ENCODE peak calls at places on chromosomes 13 and 19, in six cellular contexts. K, N, H, S, M and E are unnamed samples.
A peak's percentile ranks its signal among the peaks of the same experiment; 100 is the strongest.

GRCh38 chr19:8481616-8482015 is 20.8 kb downstream of the PRAM1 start:
- DNase-seq in K (no peak), N (no peak), H (no peak), S (no peak), M (no peak), E (no peak)

GRCh38 chr13:39913928-39914327 is 258.5 kb downstream of the COG6 start:
- DNase-seq in K (no peak), N (no peak), H (no peak), S (no peak), M (no peak), E (no peak)

GRCh38 chr19:6828698-6829633 is 56.5 kb downstream of the VAV1 start:
- DNase-seq in K (peak; percentile 8), N (peak; percentile 98), H (no peak), S (peak; percentile 87), M (no peak), E (no peak)

GRCh38 chr13:109655611-109656010 is 130.8 kb downstream of the IRS2 start:
- DNase-seq in K (no peak), N (no peak), H (no peak), S (no peak), M (no peak), E (peak; percentile 56)

GRCh38 chr13:24671367-24672117 is 8.7 kb upstream of the ATP12A start:
- DNase-seq in K (no peak), N (peak; percentile 67), H (no peak), S (peak; percentile 28), M (peak; percentile 54), E (peak; percentile 82)

GRCh38 chr19:18839465-18840287 is 7.9 kb downstream of the UPF1 start:
- DNase-seq in K (no peak), N (no peak), H (no peak), S (no peak), M (peak; percentile 87), E (no peak)

GRCh38 chr19:44640518-44640917 is 3.2 kb upstream of the PVR start:
- DNase-seq in K (no peak), N (no peak), H (no peak), S (no peak), M (no peak), E (no peak)

GRCh38 chr19:6012416-6013170 is 34.7 kb upstream of the RANBP3 start:
- DNase-seq in K (no peak), N (no peak), H (no peak), S (no peak), M (no peak), E (peak; percentile 8)

GRCh38 chr13:99687728-99688397 is 186.6 kb downstream of the TM9SF2 start:
- DNase-seq in K (no peak), N (no peak), H (peak; percentile 85), S (no peak), M (no peak), E (no peak)

GRCh38 chr13:29583073-29583785 is 12.3 kb downstream of the SLC7A1 start:
- DNase-seq in K (no peak), N (no peak), H (no peak), S (peak; percentile 47), M (no peak), E (no peak)

GRCh38 chr19:34990578-34991192 is 9.4 kb upstream of the GRAMD1A start:
- DNase-seq in K (peak; percentile 69), N (no peak), H (no peak), S (no peak), M (no peak), E (no peak)

GRCh38 chr19:42068756-42069571 is 1.0 kb downstream of the GRIK5 start:
- DNase-seq in K (no peak), N (no peak), H (no peak), S (no peak), M (no peak), E (peak; percentile 67)

GRCh38 chr19:3665681-3666544 is 34.4 kb downstream of the PIP5K1C start:
- DNase-seq in K (no peak), N (no peak), H (no peak), S (peak; percentile 73), M (peak; percentile 13), E (peak; percentile 96)

GRCh38 chr19:14632286-14632685 is 42.4 kb downstream of the ADGRE3 start:
- DNase-seq in K (peak; percentile 40), N (peak; percentile 75), H (no peak), S (peak; percentile 68), M (peak; percentile 32), E (peak; percentile 37)

GRCh38 chr13:98900442-98900841 is 77.4 kb downstream of the DOCK9 start:
- DNase-seq in K (no peak), N (no peak), H (no peak), S (no peak), M (no peak), E (no peak)

GRCh38 chr13:27679896-27680295 is 58.2 kb downstream of the POLR1D start:
- DNase-seq in K (no peak), N (no peak), H (no peak), S (peak; percentile 12), M (no peak), E (no peak)

GRCh38 chr13:113109151-113110047 is 3.8 kb downstream of the F7 start:
- DNase-seq in K (no peak), N (no peak), H (no peak), S (no peak), M (no peak), E (no peak)
- TF ChIP-seq YY1 in K (no peak), N (no peak), H (no peak), S (no peak), M (no peak), E (no peak)

GRCh38 chr19:32041681-32042292 is 303.6 kb upstream of the ZNF507 start:
- DNase-seq in K (no peak), N (no peak), H (no peak), S (peak; percentile 46), M (peak; percentile 16), E (peak; percentile 72)
- TF ChIP-seq YY1 in K (no peak), N (no peak), H (no peak), S (no peak), M (no peak), E (no peak)

GRCh38 chr19:4909172-4909896 is at the start of gene UHRF1:
- DNase-seq in K (no peak), N (no peak), H (no peak), S (peak; percentile 86), M (peak; percentile 58), E (peak; percentile 93)
- TF ChIP-seq YY1 in K (no peak), N (no peak), H (no peak), S (no peak), M (no peak), E (no peak)

DNA sequence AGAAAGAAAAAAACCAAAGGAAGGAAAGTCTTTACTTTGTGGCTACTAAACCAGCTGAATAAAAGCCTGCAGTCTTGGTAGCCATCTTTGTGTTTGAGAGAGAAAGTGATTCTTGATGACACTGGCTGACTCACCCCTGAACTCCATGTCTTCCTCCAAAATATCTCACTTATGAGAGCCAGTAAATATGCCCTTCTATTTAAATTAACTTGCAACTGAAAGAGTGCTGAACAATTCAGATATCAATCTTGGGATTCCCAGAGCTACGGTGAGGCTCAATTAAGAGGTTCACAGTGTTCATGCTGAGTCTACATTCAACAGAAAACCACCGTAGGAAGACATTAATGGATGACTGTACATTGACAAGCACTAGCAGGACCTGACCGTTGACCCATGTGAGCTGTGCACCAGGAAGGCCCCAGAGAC is 57.9 kb downstream of the KCTD12 start:
- DNase-seq in K (no peak), N (no peak), H (no peak), S (no peak), M (no peak), E (no peak)
- TF ChIP-seq YY1 in K (no peak), N (no peak), H (no peak), S (no peak), M (no peak), E (no peak)

DNA sequence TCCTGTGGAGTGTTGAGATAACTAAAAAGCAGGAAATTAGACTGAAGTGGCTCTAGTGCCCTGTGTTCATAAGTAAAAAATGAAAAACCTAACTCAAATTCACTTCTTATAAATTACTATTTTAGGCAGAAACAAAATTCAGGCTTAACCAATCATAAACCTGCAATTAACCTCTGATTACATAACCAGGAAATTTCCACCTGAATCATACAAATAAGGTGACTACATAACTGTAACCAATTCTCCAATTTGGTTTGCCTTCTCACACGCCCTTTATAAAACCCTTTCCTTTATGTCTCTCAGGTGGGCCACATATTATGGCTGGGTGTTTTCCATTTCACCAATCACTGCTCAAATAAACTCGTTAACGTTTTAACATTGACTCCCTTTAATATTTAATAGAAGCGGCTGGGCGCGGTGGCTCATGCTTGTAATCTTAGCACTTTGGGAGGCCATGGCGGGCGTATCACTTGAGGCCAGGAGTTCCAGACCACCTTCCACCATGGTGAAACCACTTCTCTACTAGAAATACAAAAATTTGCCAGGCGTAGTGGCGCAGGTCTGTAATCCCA is 22.9 kb upstream of the ZNF724 start:
- DNase-seq in K (no peak), N (no peak), H (no peak), S (no peak), M (no peak), E (peak; percentile 26)
- TF ChIP-seq YY1 in K (no peak), N (no peak), H (no peak), S (no peak), M (no peak), E (no peak)

GRCh38 chr13:96792736-96793444 is 201.4 kb downstream of the OXGR1 start:
- DNase-seq in K (no peak), N (no peak), H (no peak), S (no peak), M (no peak), E (no peak)
- TF ChIP-seq YY1 in K (no peak), N (no peak), H (no peak), S (no peak), M (no peak), E (no peak)

DNA sequence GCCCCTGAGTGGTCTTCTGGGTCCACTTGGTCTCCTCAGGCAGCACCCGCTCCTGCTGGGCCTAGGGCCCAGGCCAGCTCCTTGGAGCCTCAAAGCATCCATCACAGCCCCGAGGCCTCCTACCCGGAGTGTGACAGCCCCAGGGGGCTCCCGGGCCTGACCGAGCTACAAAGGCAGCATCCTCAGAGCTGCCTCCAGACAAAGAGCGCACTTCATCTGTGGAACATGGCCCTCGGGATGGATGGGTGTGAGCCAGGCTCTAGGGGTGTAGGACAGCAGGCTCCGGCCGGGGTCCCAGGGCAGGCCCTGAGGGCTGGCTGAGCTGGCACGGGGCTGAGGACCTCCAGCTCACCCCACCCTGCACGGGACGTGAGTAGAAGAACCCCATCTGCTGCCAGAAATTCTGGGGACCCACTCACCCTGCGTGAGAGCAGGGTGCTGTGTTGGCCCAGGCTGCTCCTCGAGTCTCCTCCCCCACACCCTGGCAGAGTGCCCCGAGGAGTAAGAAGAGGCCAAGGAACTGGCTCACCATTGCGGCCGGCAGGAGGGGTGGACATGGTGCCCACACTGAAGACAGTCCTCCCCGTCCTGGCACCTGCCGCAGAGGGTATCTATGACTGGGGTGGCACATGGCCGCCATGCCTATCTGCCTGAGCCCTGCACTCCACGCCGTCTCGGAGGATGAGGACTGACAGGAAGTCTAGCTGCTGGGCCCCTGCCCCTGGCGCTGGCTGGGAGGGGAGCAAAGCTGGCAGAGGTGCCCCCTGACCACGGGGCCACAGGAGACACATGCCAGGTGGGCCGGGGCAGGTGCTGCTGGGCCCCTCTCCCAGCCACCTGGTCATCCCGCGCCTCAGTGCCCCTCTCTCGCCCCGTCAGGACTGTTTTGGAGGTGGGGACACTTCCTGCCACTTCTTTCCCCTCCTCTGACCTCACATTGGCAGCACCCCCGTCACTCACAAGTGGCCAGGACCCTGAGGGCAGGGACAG is 22.3 kb downstream of the CEBPG start:
- DNase-seq in K (no peak), N (no peak), H (no peak), S (no peak), M (no peak), E (peak; percentile 22)
- TF ChIP-seq YY1 in K (no peak), N (no peak), H (no peak), S (no peak), M (no peak), E (no peak)

GRCh38 chr19:17075860-17076538 is 422 bp downstream of the MYO9B start:
- DNase-seq in K (no peak), N (no peak), H (no peak), S (peak; percentile 52), M (no peak), E (no peak)
- TF ChIP-seq YY1 in K (no peak), N (no peak), H (peak; percentile 6), S (no peak), M (no peak), E (no peak)